ENCODE peak calls at places on chromosomes 2 and 18, in six cellular contexts. G is neural progenitor cell, V is body of pancreas, X is mammary epithelial cell, K is heart right ventricle, Y is SK-N-SH. C is an unnamed sample. For H3K4me1, the result is how much of the 10 kb centered on the place peaks cover.

GRCh38 chr2:167381349-167381748 is 493.1 kb downstream of the XIRP2 start:
- DNase-seq in G (no peak), X (no peak), K (no peak), Y (no peak), V (no peak), C (no peak)

GRCh38 chr18:78623142-78623541 is 356.5 kb upstream of the SALL3 start:
- DNase-seq in V (no peak), X (no peak), Y (no peak), K (no peak), G (no peak), C (no peak)

GRCh38 chr2:80293026-80293425 is 11.5 kb downstream of the LRRTM1 start:
- DNase-seq in K (no peak), X (no peak), V (no peak), Y (no peak), G (no peak), C (no peak)

GRCh38 chr18:44939037-44939665 is 258.5 kb downstream of the SETBP1 start:
- DNase-seq in X (peak), K (no peak), G (no peak), V (no peak), Y (no peak), C (no peak)

GRCh38 chr2:131105950-131106801 is 1.0 kb downstream of the PLEKHB2 start:
- DNase-seq in X (peak), K (peak), Y (peak), G (peak), V (peak), C (no peak)

GRCh38 chr18:29737190-29737589 is 1305.4 kb downstream of the DSC3 start:
- DNase-seq in X (no peak), G (no peak), K (no peak), V (no peak), Y (no peak), C (no peak)

GRCh38 chr2:118810766-118811165 is 36.7 kb downstream of the EN1 start:
- DNase-seq in V (no peak), K (no peak), G (no peak), X (no peak), Y (no peak), C (no peak)

GRCh38 chr2:190791983-190792575 is 88.5 kb upstream of the GLS start:
- DNase-seq in K (no peak), G (no peak), Y (no peak), X (no peak), V (no peak), C (peak)

GRCh38 chr2:120716641-120717585 is 18.8 kb upstream of the GLI2 start:
- DNase-seq in K (no peak), X (no peak), Y (no peak), V (no peak), G (no peak), C (no peak)

GRCh38 chr2:161576421-161576820 is 47.8 kb upstream of the SLC4A10 start:
- DNase-seq in G (peak), K (no peak), X (no peak), V (no peak), Y (peak), C (peak)

GRCh38 chr2:125167152-125167551 is 1142.1 kb downstream of the CNTNAP5 start:
- DNase-seq in Y (no peak), K (no peak), G (no peak), V (no peak), X (no peak), C (no peak)

GRCh38 chr18:50558948-50559749 is 738 bp upstream of the MAPK4 start:
- DNase-seq in Y (peak), X (no peak), V (peak), K (no peak), G (peak), C (no peak)

GRCh38 chr2:142825861-142826260 is 51.6 kb upstream of the KYNU start:
- DNase-seq in Y (no peak), X (peak), V (no peak), G (no peak), K (no peak), C (no peak)

GRCh38 chr2:218286570-218287459 is 5.5 kb downstream of the TMBIM1 start:
- DNase-seq in X (peak), Y (peak), G (peak), K (peak), V (peak), C (peak)

GRCh38 chr2:240559271-240559670 is 886 bp upstream of the DUSP28 start:
- DNase-seq in G (no peak), V (no peak), X (no peak), K (no peak), Y (no peak), C (no peak)

GRCh38 chr2:117360586-117360985 is 453.9 kb upstream of the DDX18 start:
- DNase-seq in Y (no peak), G (no peak), K (no peak), X (no peak), V (no peak), C (no peak)

GRCh38 chr2:193462411-193462810 is 1267.7 kb upstream of the TMEFF2 start:
- DNase-seq in X (no peak), V (no peak), K (no peak), Y (no peak), G (no peak), C (no peak)

GRCh38 chr2:150060341-150060740 is 427.1 kb downstream of the RND3 start:
- DNase-seq in G (no peak), V (no peak), Y (no peak), K (no peak), X (no peak), C (no peak)

GRCh38 chr18:29488617-29489016 is 1311.7 kb upstream of the CDH2 start:
- DNase-seq in K (no peak), G (no peak), V (no peak), X (no peak), Y (no peak), C (no peak)

GRCh38 chr2:135962401-135963138 is 22.9 kb downstream of the DARS1 start:
- DNase-seq in Y (no peak), G (peak), K (no peak), X (no peak), V (no peak), C (no peak)

GRCh38 chr2:184154438-184154837 is 443.9 kb upstream of the ZNF804A start:
- DNase-seq in K (no peak), G (peak), Y (no peak), V (no peak), X (peak), C (no peak)

GRCh38 chr18:30376515-30376914 is 666.0 kb downstream of the DSC3 start:
- DNase-seq in Y (no peak), V (no peak), X (no peak), K (no peak), G (peak), C (no peak)

GRCh38 chr2:222912117-222912516 is 51.3 kb downstream of the ACSL3 start:
- DNase-seq in V (no peak), X (no peak), Y (no peak), K (no peak), G (no peak), C (peak)

GRCh38 chr2:26577442-26578433 is 63.4 kb downstream of the CIB4 start:
- DNase-seq in K (peak), X (peak), G (peak), V (peak), Y (peak), C (peak)

GRCh38 chr2:27428978-27429541 is 629 bp downstream of the NRBP1 start:
- DNase-seq in X (peak), Y (peak), K (peak), V (peak), G (peak), C (peak)

GRCh38 chr2:78218066-78218465 is 695.9 kb upstream of the LRRTM4 start:
- DNase-seq in X (no peak), Y (no peak), G (no peak), K (no peak), V (no peak), C (no peak)

GRCh38 chr18:35203001-35203553 is 37.8 kb upstream of the ZNF397 start:
- DNase-seq in Y (no peak), G (no peak), X (no peak), K (no peak), V (no peak), C (no peak)

GRCh38 chr18:46622999-46623398 is 34.0 kb downstream of the LOXHD1 start:
- DNase-seq in K (no peak), V (no peak), X (peak), G (no peak), Y (peak), C (no peak)

GRCh38 chr18:74519320-74520095 is 14.8 kb upstream of the CNDP1 start:
- DNase-seq in K (no peak), X (no peak), Y (no peak), V (peak), G (no peak), C (no peak)

GRCh38 chr2:209790066-209790728 is 18.6 kb downstream of the UNC80 start:
- DNase-seq in G (no peak), Y (no peak), X (no peak), V (no peak), K (no peak), C (no peak)

GRCh38 chr2:158297606-158298005 is 158.9 kb downstream of the CCDC148 start:
- DNase-seq in V (no peak), Y (no peak), K (no peak), X (peak), G (no peak), C (peak)

GRCh38 chr18:32877371-32877770 is 104.5 kb upstream of the KLHL14 start:
- DNase-seq in V (no peak), X (no peak), K (no peak), G (no peak), Y (no peak), C (no peak)

GRCh38 chr18:48391863-48392262 is 17.3 kb downstream of the ZBTB7C start:
- DNase-seq in K (peak), G (no peak), X (no peak), V (no peak), Y (no peak), C (no peak)

GRCh38 chr2:96225016-96225533 is 16.4 kb upstream of the STARD7 start:
- DNase-seq in K (no peak), Y (no peak), V (no peak), X (no peak), G (no peak), C (no peak)

GRCh38 chr2:120400546-120400945 is 54.6 kb downstream of the INHBB start:
- DNase-seq in G (no peak), X (no peak), V (no peak), K (no peak), Y (no peak), C (no peak)

GRCh38 chr2:23594079-23594494 is 209.1 kb downstream of the KLHL29 start:
- DNase-seq in Y (peak), V (no peak), G (no peak), X (no peak), K (no peak), C (no peak)

DNA sequence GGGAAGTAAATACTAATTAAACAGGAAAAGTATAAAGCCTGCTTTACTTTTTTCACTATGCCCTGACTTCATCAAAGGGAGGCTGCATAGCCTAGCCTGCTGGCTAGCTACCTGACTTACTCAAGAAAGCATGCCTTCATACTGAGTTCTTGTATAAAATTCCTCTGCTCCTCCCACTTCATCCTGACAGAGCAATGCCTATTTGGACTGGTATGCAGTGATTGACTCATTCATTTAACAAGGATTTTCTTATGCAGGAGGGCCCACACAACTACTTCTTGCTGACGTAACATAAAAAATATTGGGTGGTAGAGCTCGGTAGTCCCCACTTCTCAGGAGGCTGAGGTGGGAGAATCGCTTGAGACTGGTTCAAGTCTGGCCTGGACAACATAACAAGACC is 70.5 kb downstream of the PRPF40A start:
- DNase-seq in Y (no peak), K (no peak), G (no peak), X (peak), V (no peak), C (peak)
- H3K27ac ChIP-seq in Y (peak), K (no peak), G (no peak), X (peak), V (no peak), C (no peak)

DNA sequence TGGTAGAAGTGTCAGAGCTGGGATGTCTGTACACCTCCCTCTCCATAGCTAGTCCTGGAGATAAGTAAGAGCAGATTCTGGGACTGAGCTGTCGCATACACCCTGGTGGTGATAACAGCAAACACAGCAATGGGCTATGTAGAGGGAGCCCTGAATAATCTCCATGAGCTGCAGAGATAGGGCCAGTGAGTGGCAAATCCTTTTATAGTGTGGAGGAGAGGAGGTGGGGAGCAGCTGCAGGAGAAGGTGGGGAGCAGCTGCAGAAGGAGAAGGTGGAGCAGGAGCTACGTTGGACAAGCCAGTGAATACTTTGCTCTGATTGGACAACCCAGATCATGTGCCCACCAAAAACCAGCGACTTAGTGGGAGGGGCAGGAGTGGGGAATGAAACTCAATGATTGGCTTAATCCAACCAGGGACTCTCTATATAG is 85.5 kb downstream of the TMEM247 start:
- DNase-seq in Y (no peak), G (no peak), V (no peak), X (no peak), K (peak), C (no peak)
- H3K4me1 ChIP-seq in Y (under half), G (under half), V (under half), X (under half), K (half or more), C (half or more)

DNA sequence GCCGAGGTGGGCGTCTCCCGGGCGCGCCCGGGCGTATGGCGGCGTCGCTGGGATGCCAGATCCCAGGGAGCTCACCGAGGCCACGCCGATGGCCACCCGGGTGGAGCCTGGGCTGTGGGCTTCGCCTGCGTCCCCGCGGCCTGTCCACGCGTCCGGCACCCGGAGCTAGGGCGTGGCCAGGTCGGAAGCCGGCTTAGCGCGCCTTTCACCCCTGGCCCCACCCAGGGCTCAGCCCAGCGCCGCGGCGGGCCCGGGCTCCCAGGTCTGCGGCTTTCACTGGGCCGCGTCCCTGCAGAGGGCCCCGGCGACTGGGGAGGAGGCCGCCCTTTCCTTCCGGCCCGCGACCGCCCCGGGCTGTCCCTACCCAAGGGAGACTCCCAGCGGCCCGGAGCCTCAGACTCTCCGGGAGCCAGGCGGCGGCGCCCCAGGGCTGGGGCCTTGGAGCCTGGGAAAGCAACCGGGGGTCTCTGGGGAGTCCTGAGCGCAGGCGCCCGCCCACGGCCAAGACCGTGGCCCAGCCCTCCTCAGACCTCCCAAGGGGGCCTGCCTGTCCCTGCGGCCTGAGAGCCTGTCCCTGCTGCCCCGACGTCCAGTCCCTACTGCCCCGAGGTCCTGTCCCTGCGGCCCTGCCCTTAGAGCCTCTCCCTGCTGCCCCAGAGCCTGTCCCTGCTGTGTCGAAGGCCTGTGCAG is 36.3 kb upstream of the ITM2C start:
- DNase-seq in G (no peak), X (no peak), Y (no peak), V (no peak), K (peak), C (no peak)
- H3K4me3 ChIP-seq in G (no peak), X (peak), Y (no peak), V (no peak), K (peak), C (no peak)

GRCh38 chr2:102761763-102762162 is at the start of gene TMEM182:
- DNase-seq in Y (no peak), X (no peak), V (no peak), G (no peak), K (peak), C (no peak)
- H3K27ac ChIP-seq in Y (no peak), X (no peak), V (no peak), G (no peak), K (peak), C (no peak)

GRCh38 chr2:71069376-71069775 is 928 bp downstream of the NAGK start:
- DNase-seq in V (no peak), K (no peak), Y (no peak), G (no peak), X (peak), C (no peak)
- H3K4me1 ChIP-seq in V (under half), K (under half), Y (under half), G (under half), X (under half), C (under half)

GRCh38 chr2:95099910-95100309 is 21.7 kb downstream of the MRPS5 start:
- DNase-seq in V (no peak), K (no peak), Y (no peak), X (peak), G (no peak), C (no peak)

GRCh38 chr2:95106081-95106480 is 15.5 kb downstream of the MRPS5 start:
- DNase-seq in V (no peak), K (no peak), X (no peak), Y (no peak), G (no peak), C (no peak)

GRCh38 chr2:95110395-95110794 is 11.2 kb downstream of the MRPS5 start:
- DNase-seq in X (no peak), Y (no peak), K (no peak), V (no peak), G (no peak), C (no peak)

GRCh38 chr2:95109260-95109659 is 12.3 kb downstream of the MRPS5 start:
- DNase-seq in G (no peak), V (no peak), Y (no peak), K (no peak), X (no peak), C (no peak)

GRCh38 chr2:95104606-95105005 is 17.0 kb downstream of the MRPS5 start:
- DNase-seq in V (no peak), Y (no peak), X (no peak), K (no peak), G (no peak), C (no peak)
- H3K4me3 ChIP-seq in V (no peak), Y (no peak), X (no peak), K (no peak), G (no peak), C (no peak)

DNA sequence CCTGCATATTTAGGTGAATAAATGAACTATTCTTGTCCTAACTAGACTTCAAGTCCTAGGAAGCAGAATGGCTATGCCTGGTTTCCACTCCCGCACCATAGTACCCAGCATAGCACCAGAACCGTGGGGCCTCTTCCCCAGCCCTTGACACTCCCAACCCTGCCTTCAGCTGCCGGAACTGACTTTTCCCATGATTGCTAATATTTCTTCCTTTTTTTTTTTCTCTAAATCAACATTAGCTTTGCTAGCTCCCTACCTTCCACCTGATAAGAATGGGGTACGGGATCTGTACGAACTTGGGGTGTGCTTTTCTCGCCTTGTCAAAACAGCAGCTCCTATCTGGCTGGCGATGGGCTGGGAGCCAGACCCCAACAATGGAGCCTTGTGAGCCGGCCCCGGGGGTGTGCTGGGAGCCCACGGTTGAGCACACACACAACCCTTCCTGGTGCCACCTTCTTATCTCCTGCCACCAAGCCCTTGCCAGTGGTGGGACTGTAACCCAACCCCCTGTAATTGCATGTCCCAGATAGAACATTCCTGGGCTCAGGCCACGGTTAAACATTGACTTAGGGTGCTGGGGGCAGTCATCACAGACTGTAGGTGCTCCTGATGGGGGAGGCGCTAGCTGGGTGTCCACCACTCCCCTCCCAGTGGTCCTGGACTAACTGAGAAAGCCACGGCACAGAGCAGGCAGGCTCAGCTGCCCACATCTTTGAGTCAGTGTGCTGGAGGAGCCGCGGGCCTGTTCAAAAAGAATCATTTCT is 213.0 kb upstream of the HAAO start:
- DNase-seq in G (no peak), Y (peak), V (peak), X (no peak), K (no peak), C (no peak)
- H3K27ac ChIP-seq in G (no peak), Y (no peak), V (peak), X (no peak), K (no peak), C (no peak)

C was measured in cardiac muscle cell.